ENCODE peak calls at places on chromosomes 6 and 20, in eight cellular contexts. D, Z, R, Y, I, M, E and W are unnamed samples. For H3K4me1 and H3K9me3, the result is how much of the 10 kb centered on the place peaks cover.

GRCh38 chr20:16537918-16538317 is 35.3 kb downstream of the KIF16B start:
- DNase-seq in I (no peak), Z (no peak), R (no peak), M (no peak), Y (no peak), E (no peak), D (no peak), W (no peak)

GRCh38 chr6:79145301-79145700 is 67.2 kb upstream of the PHIP start:
- DNase-seq in I (no peak), D (no peak), M (no peak), Z (no peak), R (no peak), Y (no peak), E (no peak), W (no peak)

GRCh38 chr6:96015321-96015790 is 418 bp upstream of the FUT9 start:
- DNase-seq in R (no peak), D (no peak), E (no peak), Z (no peak), I (no peak), Y (peak), M (no peak), W (peak)

GRCh38 chr6:42278131-42278853 is 60.6 kb upstream of the MRPS10 start:
- DNase-seq in D (no peak), E (no peak), M (no peak), Z (no peak), I (no peak), Y (no peak), R (no peak), W (no peak)

GRCh38 chr6:118903691-118904090 is 9.7 kb downstream of the ASF1A start:
- DNase-seq in M (no peak), Z (no peak), D (no peak), I (no peak), Y (no peak), E (no peak), R (no peak), W (no peak)

GRCh38 chr6:108781419-108782110 is 66.7 kb upstream of the ARMC2 start:
- DNase-seq in Y (no peak), I (no peak), D (peak), E (no peak), Z (no peak), M (peak), R (peak), W (no peak)

GRCh38 chr20:44166008-44166407 is 21.0 kb downstream of the JPH2 start:
- DNase-seq in Y (no peak), Z (no peak), M (no peak), E (no peak), R (no peak), I (no peak), D (no peak), W (no peak)

GRCh38 chr6:35185302-35185681 is 28.5 kb upstream of the SCUBE3 start:
- DNase-seq in I (no peak), E (no peak), D (peak), R (no peak), M (no peak), Y (peak), Z (peak), W (peak)

GRCh38 chr20:7608246-7608645 is 332.0 kb downstream of the HAO1 start:
- DNase-seq in M (peak), E (no peak), D (no peak), Z (no peak), Y (peak), R (no peak), I (no peak), W (no peak)

GRCh38 chr6:157724138-157724537 is 98.9 kb upstream of the SNX9 start:
- DNase-seq in Y (no peak), D (no peak), Z (no peak), R (no peak), M (no peak), E (no peak), I (no peak), W (no peak)

GRCh38 chr6:298233-299049 is 6.2 kb downstream of the DUSP22 start:
- DNase-seq in D (no peak), Y (no peak), R (no peak), M (no peak), E (no peak), I (no peak), Z (no peak), W (peak)

GRCh38 chr6:160431231-160431630 is 83.1 kb downstream of the SLC22A3 start:
- DNase-seq in D (peak), I (peak), R (no peak), Y (no peak), Z (no peak), E (no peak), M (no peak), W (no peak)

GRCh38 chr6:45710304-45710821 is 305.3 kb downstream of the CLIC5 start:
- DNase-seq in M (no peak), Z (no peak), D (no peak), E (no peak), R (no peak), Y (no peak), I (no peak), W (no peak)

GRCh38 chr6:132760256-132760655 is 2.6 kb upstream of the VNN2 start:
- DNase-seq in D (no peak), I (no peak), E (no peak), Y (no peak), Z (no peak), M (no peak), R (no peak), W (no peak)

GRCh38 chr6:170128811-170129681 is 161.8 kb downstream of the DLL1 start:
- DNase-seq in Z (peak), E (no peak), D (no peak), I (peak), R (peak), Y (no peak), M (no peak), W (peak)

GRCh38 chr6:81511423-81511822 is 241.1 kb downstream of the TENT5A start:
- DNase-seq in D (no peak), E (no peak), Y (no peak), M (no peak), R (no peak), Z (no peak), I (no peak), W (no peak)

GRCh38 chr6:169981969-169982368 is 230.5 kb downstream of the ERMARD start:
- DNase-seq in M (no peak), Z (no peak), Y (no peak), D (no peak), E (no peak), R (no peak), I (no peak), W (no peak)

GRCh38 chr6:141398954-141399353 is 733.8 kb upstream of the GJE1 start:
- DNase-seq in E (no peak), M (no peak), I (no peak), Z (no peak), Y (no peak), R (no peak), D (no peak), W (no peak)

GRCh38 chr6:161761966-161762365 is 488.1 kb upstream of the AGPAT4 start:
- DNase-seq in I (no peak), Y (no peak), R (no peak), D (no peak), Z (no peak), E (no peak), M (no peak), W (no peak)

GRCh38 chr6:44035621-44036020 is 91.6 kb downstream of the MRPL14 start:
- DNase-seq in D (no peak), M (no peak), R (no peak), E (no peak), I (no peak), Y (no peak), Z (peak), W (no peak)

GRCh38 chr6:26197736-26198625 is 110.8 kb downstream of the HFE start:
- DNase-seq in M (no peak), R (peak), E (no peak), Y (peak), D (no peak), I (peak), Z (no peak), W (no peak)

GRCh38 chr6:170289971-170290305 is 940 bp downstream of the DLL1 start:
- DNase-seq in Z (no peak), R (peak), I (no peak), M (no peak), Y (no peak), E (no peak), D (peak), W (peak)

GRCh38 chr20:33732166-33732970 is 572 bp downstream of the ZNF341 start:
- DNase-seq in D (peak), R (peak), E (peak), Y (no peak), Z (peak), I (no peak), M (no peak), W (peak)

GRCh38 chr20:15146948-15147347 is 809.5 kb upstream of the FLRT3 start:
- DNase-seq in R (no peak), I (no peak), Z (no peak), E (no peak), D (no peak), Y (no peak), M (no peak), W (no peak)

GRCh38 chr6:11744753-11745152 is 33.9 kb downstream of the ADTRP start:
- DNase-seq in R (no peak), Z (no peak), I (no peak), D (peak), M (no peak), Y (no peak), E (no peak), W (no peak)

GRCh38 chr20:917416-917815 is 1.3 kb upstream of the ANGPT4 start:
- DNase-seq in Y (no peak), M (no peak), E (no peak), I (no peak), R (no peak), Z (no peak), D (no peak), W (no peak)
- H3K4me1 ChIP-seq in Y (under half), M (under half), E (under half), I (under half), R (under half), Z (under half), D (under half), W (under half)

DNA sequence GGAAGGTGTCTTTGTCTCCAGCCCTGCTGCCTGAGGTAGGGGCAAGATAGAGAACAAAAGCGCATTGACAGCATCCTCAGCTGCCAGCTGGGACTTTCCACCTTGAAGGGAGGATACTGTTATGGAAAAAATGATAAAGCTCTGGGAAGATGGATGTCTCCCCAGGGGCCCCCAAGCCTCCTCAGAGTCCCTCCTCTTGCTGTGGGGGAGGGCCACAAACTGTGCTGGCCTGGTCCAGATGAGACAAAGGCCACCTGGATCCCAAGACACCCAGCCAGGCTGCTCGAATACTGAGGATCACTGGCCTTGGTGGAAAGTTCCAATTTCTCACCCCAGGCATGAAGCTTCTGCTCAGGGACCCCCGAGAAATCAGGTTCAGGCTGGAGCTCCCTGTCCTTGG is 13.1 kb downstream of the REM1 start:
- DNase-seq in I (no peak), R (no peak), Y (no peak), Z (no peak), E (no peak), D (no peak), M (no peak), W (no peak)
- H3K9me3 ChIP-seq in I (under half), R (half or more), Y (under half), Z (under half), E (under half), D (under half), M (under half), W (under half)

DNA sequence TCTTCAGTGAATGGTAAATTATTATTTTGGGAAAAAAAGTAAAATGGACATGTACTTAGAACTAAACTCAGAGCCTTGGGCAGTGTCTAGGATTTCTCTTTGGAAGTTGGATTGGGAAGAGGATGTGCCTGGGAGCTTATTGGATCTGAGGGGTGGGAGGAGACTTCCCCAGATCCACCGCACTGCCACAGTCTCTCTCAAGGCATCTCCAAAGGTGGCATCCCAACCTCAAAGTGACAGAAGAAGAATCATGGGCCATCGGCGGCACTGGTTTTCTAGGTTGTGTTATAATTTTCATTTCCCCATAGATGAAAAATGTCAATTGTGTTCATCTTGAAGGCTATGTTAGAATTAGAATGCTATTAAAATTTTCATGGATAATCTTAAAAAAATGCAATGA is 66.8 kb upstream of the CD93 start:
- DNase-seq in Z (no peak), M (no peak), E (no peak), R (peak), Y (no peak), I (no peak), D (no peak), W (no peak)
- H3K4me1 ChIP-seq in Z (under half), M (under half), E (under half), R (under half), Y (under half), I (under half), D (under half), W (half or more)

GRCh38 chr6:40274058-40274457 is 313.1 kb downstream of the LRFN2 start:
- DNase-seq in Z (no peak), Y (no peak), E (no peak), I (no peak), R (no peak), M (no peak), D (no peak), W (no peak)

DNA sequence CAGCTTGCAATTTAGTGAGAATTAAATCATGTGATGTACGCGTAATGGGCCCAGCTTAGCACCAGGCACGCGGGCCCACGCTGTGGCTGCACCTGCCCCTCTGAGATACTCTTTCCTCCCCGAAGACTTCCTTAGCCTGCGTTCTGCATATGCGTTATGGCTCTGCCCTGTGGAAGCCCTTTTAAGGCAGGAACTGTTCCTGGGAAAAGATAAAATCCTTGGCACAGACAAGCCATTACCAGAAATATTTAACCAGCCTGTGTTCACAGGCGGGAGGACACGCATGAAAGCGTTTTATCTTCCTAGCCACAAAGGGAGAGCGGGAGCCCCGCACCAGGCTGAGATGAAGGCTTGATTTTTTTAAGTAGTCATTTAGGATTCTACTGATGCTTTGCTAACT is 311.0 kb downstream of the LRFN2 start:
- DNase-seq in Z (no peak), I (no peak), Y (no peak), E (no peak), M (no peak), D (no peak), R (no peak), W (peak)
- H3K9me3 ChIP-seq in Z (under half), I (under half), Y (under half), E (under half), M (under half), D (under half), R (under half), W (under half)

DNA sequence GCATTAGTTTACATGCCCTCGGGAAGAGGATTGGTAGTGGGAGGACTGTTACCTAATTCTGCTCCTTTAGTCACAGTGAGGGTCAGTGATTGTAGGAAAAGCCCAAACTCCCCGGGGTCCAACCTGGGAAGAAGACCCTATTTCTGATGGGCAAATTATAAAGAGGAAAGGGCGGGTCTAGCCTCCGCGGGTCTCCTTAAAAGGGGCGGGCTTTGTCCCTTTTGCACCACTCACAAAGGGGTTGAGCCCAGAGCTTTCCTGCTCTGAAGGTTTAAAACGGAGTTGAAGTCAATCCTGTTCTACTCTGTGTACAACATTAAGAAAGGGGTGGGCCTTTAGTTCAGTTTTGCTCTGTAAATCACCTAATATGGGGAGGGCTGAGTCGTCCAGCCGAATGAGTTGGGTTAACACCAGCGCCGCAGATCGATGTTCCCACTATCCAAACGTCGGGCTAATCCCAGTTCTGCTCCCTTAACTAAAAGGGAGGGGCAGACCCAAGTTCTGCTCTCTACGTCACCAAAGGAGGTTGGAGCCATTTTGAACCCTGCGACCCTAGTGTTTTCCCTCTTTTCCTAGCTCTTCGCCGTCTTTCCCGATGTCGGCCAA is 920 bp upstream of the RNF5 start:
- DNase-seq in Z (no peak), I (no peak), E (no peak), R (peak), M (no peak), D (peak), Y (peak), W (no peak)
- H3K4me1 ChIP-seq in Z (under half), I (under half), E (under half), R (under half), M (under half), D (under half), Y (under half), W (half or more)

GRCh38 chr6:167405778-167406532 is 81.1 kb downstream of the TTLL2 start:
- DNase-seq in R (no peak), Z (no peak), Y (no peak), D (no peak), E (no peak), I (no peak), M (no peak), W (no peak)
- H3K9me3 ChIP-seq in R (under half), Z (under half), Y (under half), D (under half), E (under half), I (under half), M (under half), W (under half)

DNA sequence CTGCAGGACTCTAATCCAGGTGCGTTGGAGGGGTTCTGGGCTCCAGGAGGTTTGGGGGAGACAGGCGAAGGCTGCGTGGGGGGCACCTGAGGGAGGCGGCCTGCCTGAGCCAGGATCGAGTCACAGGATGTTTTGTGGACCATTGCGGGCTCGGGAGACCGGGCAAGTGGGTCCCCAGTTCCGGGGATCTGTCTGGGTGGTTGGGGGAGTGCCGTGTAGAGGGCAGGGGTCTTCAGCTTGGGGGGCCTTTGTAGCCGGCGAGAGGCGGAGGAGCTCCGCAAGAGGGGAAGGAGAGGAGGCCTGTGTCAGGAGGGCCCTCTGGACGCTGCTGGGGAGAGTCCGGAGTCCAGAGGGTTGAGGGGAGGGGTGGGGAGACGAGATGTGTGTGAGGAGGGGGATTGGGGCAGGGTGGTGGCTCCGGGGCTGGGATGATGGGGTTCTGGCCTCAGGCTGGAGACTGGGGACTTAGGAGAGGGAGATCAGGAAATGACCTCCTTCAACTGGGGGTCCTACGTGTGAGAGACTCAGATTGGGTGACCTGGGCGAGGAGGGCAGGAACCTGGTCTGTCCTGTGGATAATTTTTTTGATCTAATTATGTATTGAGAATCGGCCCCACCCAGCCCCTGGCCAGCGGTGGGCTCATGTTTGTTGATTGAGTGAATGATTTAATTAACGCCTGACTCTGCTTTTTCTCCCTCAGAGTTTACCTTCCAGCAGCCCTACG is 505 bp downstream of the SNAI1 start:
- DNase-seq in E (no peak), Y (peak), R (no peak), M (no peak), I (no peak), Z (no peak), D (no peak), W (no peak)
- H3K4me1 ChIP-seq in E (under half), Y (under half), R (under half), M (under half), I (under half), Z (under half), D (under half), W (under half)

GRCh38 chr6:137213813-137214212 is 5.4 kb downstream of the IFNGR1 start:
- DNase-seq in M (no peak), D (no peak), Z (no peak), E (no peak), Y (no peak), I (no peak), R (no peak), W (no peak)
- H3K9me3 ChIP-seq in M (under half), D (under half), Z (under half), E (under half), Y (under half), I (under half), R (under half), W (under half)

GRCh38 chr20:63791497-63792156 is 39.4 kb downstream of the ZBTB46 start:
- DNase-seq in M (no peak), Z (no peak), Y (peak), I (peak), R (no peak), E (no peak), D (peak), W (peak)
- H3K4me1 ChIP-seq in M (under half), Z (under half), Y (under half), I (under half), R (under half), E (under half), D (under half), W (under half)

GRCh38 chr20:59708326-59708725 is 104.0 kb downstream of the PHACTR3 start:
- DNase-seq in I (no peak), Y (no peak), D (no peak), R (no peak), Z (no peak), E (no peak), M (no peak), W (no peak)

GRCh38 chr20:59705651-59706101 is 101.3 kb downstream of the PHACTR3 start:
- DNase-seq in E (no peak), Y (no peak), Z (no peak), R (peak), D (no peak), I (no peak), M (no peak), W (no peak)

GRCh38 chr20:59706106-59706693 is 101.9 kb downstream of the PHACTR3 start:
- DNase-seq in I (no peak), D (no peak), R (no peak), Y (no peak), E (no peak), M (no peak), Z (no peak), W (no peak)

GRCh38 chr20:59709636-59710035 is 105.3 kb downstream of the PHACTR3 start:
- DNase-seq in Y (no peak), I (no peak), D (no peak), R (no peak), E (no peak), M (no peak), Z (no peak), W (no peak)
- H3K9me3 ChIP-seq in Y (under half), I (under half), D (under half), R (under half), E (under half), M (under half), Z (under half), W (under half)